ENCODE peak calls at places on chromosomes 11 and 22, in eight cellular contexts. H is GM04504; Z is ovary; M is iris pigment epithelial cell; Y is colonic mucosa; N is IMR-90; P is activated CD4-positive, alpha-beta T cell treated with anti-CD3 and anti-CD28 coated beads, Interleukin-2, amount 50 U/mL, for 48 hours; G is LoVo. T is an unnamed sample.

GRCh38 chr11:94519478-94520084 is 7.3 kb downstream of the C11orf97 start:
- DNase-seq in H (no peak), Z (no peak), M (peak), Y (no peak), N (peak), P (no peak), G (peak), T (no peak)

GRCh38 chr11:34012734-34013133 is 38.8 kb upstream of the CAPRIN1 start:
- DNase-seq in H (no peak), Z (no peak), M (no peak), Y (no peak), N (no peak), P (no peak), G (no peak), T (no peak)

GRCh38 chr11:87290304-87290922 is 252.7 kb downstream of the TMEM135 start:
- DNase-seq in H (peak), Z (no peak), M (peak), Y (no peak), N (peak), P (no peak), G (peak), T (no peak)

GRCh38 chr11:117792241-117792640 is 4.8 kb downstream of the DSCAML1 start:
- DNase-seq in H (no peak), Z (no peak), M (no peak), Y (no peak), N (no peak), P (no peak), G (no peak), T (no peak)

GRCh38 chr11:106091480-106092123 is 14.1 kb downstream of the AASDHPPT start:
- DNase-seq in H (no peak), Z (no peak), M (peak), Y (no peak), N (peak), P (peak), G (no peak), T (no peak)

GRCh38 chr11:75328426-75329277 is 22.8 kb downstream of the ARRB1 start:
- DNase-seq in H (peak), Z (peak), M (peak), Y (peak), N (peak), P (peak), G (peak), T (peak)

GRCh38 chr11:9219572-9219971 is 45.6 kb downstream of the DENND5A start:
- DNase-seq in H (peak), Z (no peak), M (peak), Y (no peak), N (peak), P (no peak), G (no peak), T (no peak)

GRCh38 chr22:24076091-24076867 is 65.2 kb downstream of the CABIN1 start:
- DNase-seq in H (no peak), Z (no peak), M (no peak), Y (no peak), N (peak), P (no peak), G (no peak), T (no peak)

T was measured in tibial artery.